ENCODE peak calls at places on chromosome 17, in six cellular contexts. J is H1, W is H9, X is neuronal stem cell, G is mesenchymal stem cell, R is IMR-90. N is an unnamed sample.
A peak's percentile ranks its signal among the peaks of the same experiment; 100 is the strongest.

GRCh38 chr17:81234940-81235821 is 3.7 kb downstream of the TEPSIN start:
- DNase-seq in J (no peak), W (no peak), X (no peak), G (no peak), R (no peak), N (no peak)

GRCh38 chr17:45368661-45369060 is 51.8 kb upstream of the MAP3K14 start:
- DNase-seq in J (no peak), W (no peak), X (no peak), G (peak; percentile 59), R (peak; percentile 92), N (no peak)

GRCh38 chr17:55726440-55726839 is 3.8 kb upstream of the TMEM100 start:
- DNase-seq in J (no peak), W (no peak), X (no peak), G (peak; percentile 54), R (peak; percentile 91), N (no peak)

GRCh38 chr17:26792486-26792885 is 501.4 kb upstream of the WSB1 start:
- DNase-seq in J (no peak), W (no peak), X (peak; percentile 73), G (peak; percentile 33), R (peak; percentile 55), N (peak; percentile 4)

GRCh38 chr17:17067277-17067676 is 25.0 kb downstream of the MPRIP start:
- DNase-seq in J (no peak), W (peak; percentile 22), X (no peak), G (no peak), R (peak; percentile 55), N (peak; percentile 74)

GRCh38 chr17:30969989-30970680 is 704 bp upstream of the RNF135 start:
- DNase-seq in J (peak; percentile 56), W (peak; percentile 60), X (no peak), G (no peak), R (no peak), N (peak; percentile 78)

GRCh38 chr17:41500131-41500911 is 5.1 kb downstream of the KRT13 start:
- DNase-seq in J (no peak), W (peak; percentile 62), X (no peak), G (peak; percentile 38), R (peak; percentile 76), N (no peak)

GRCh38 chr17:33233855-33234228 is 59.3 kb downstream of the ASIC2 start:
- DNase-seq in J (no peak), W (no peak), X (no peak), G (peak; percentile 8), R (no peak), N (no peak)

GRCh38 chr17:15941781-15942180 is 3.1 kb upstream of the ADORA2B start:
- DNase-seq in J (no peak), W (no peak), X (no peak), G (no peak), R (no peak), N (peak; percentile 57)

GRCh38 chr17:68399638-68400403 is 57.5 kb downstream of the WIPI1 start:
- DNase-seq in J (peak; percentile 41), W (peak; percentile 24), X (no peak), G (peak; percentile 96), R (peak; percentile 57), N (no peak)

GRCh38 chr17:40326014-40326831 is 17.2 kb downstream of the RARA start:
- DNase-seq in J (no peak), W (no peak), X (no peak), G (no peak), R (no peak), N (no peak)

GRCh38 chr17:42704495-42705494 is 22.5 kb downstream of the CNTNAP1 start:
- DNase-seq in J (no peak), W (no peak), X (no peak), G (no peak), R (no peak), N (no peak)

GRCh38 chr17:30780343-30780742 is 44.1 kb downstream of the CRLF3 start:
- DNase-seq in J (no peak), W (no peak), X (no peak), G (peak; percentile 8), R (no peak), N (no peak)

GRCh38 chr17:45895304-45895968 is 1.1 kb downstream of the MAPT start:
- DNase-seq in J (peak; percentile 69), W (peak; percentile 59), X (peak; percentile 32), G (peak; percentile 39), R (no peak), N (no peak)

GRCh38 chr17:78351449-78352006 is 8.3 kb downstream of the SOCS3 start:
- DNase-seq in J (peak; percentile 76), W (peak; percentile 95), X (no peak), G (peak; percentile 100), R (peak; percentile 98), N (peak; percentile 90)

GRCh38 chr17:48006936-48007703 is 30.5 kb downstream of the COPZ2 start:
- DNase-seq in J (no peak), W (no peak), X (no peak), G (no peak), R (no peak), N (no peak)

GRCh38 chr17:39110435-39111136 is 40.9 kb downstream of the PLXDC1 start:
- DNase-seq in J (no peak), W (peak; percentile 56), X (no peak), G (no peak), R (no peak), N (no peak)

GRCh38 chr17:79607941-79608728 is 2.7 kb downstream of the RBFOX3 start:
- DNase-seq in J (peak; percentile 83), W (peak; percentile 91), X (peak; percentile 64), G (peak; percentile 15), R (no peak), N (peak; percentile 64)

GRCh38 chr17:75270218-75270965 is 639 bp downstream of the MIF4GD start:
- DNase-seq in J (peak; percentile 81), W (peak; percentile 82), X (peak; percentile 50), G (peak; percentile 86), R (peak; percentile 76), N (peak; percentile 82)

GRCh38 chr17:39095309-39095686 is 56.1 kb downstream of the PLXDC1 start:
- DNase-seq in J (no peak), W (no peak), X (no peak), G (no peak), R (no peak), N (no peak)

DNA sequence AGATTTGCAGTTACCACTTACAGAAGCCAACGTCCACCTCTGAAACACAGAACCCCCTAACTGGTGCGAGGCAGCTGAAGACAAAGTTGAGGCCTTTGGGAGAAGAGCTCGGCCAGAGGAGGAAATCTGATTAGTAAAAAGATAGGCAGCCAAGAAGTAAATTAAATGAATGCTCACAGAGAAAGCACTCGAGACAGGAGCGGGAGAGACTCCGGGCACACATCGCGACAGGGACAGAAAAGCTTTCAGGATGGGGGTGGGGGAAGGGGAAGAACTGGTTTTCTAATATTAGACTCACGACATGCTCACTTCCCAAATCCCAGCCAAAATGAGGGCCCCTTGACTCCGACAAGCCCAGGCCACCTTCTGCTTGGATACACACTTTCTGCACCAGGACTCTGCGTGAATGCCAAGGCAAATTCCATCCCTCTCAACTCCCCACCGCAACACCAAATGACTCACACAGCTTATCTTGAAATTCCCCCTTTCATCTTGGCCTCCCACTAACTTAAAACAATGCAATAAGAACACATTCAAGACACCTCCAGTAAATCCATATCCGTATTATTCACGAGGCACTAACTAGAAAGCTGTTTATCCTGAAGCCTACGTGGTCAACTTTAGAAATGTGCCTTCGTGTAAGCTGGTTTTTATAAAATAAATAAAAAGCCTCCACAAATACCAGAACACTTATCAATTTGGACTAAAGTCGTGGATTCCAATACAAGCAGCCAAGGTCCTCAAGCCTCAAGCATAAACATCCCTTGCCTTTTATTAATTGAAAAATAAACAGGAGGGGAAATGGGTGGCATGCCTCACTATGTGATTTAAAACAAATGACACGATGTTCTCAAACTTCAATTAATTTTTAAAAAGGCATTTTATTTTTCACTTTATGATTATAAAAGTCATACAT is 46.1 kb downstream of the NXN start:
- DNase-seq in J (no peak), W (peak; percentile 71), X (no peak), G (peak; percentile 93), R (peak; percentile 99), N (peak; percentile 34)
- H3K4ac ChIP-seq in J (peak overlapping the region; percentile 45), W (no peak overlapping the region), X (no peak overlapping the region), G (peak overlapping the region; percentile 80), R (peak overlapping the region; percentile 98), N (peak overlapping the region; percentile 94)

GRCh38 chr17:56754523-56755208 is 79.1 kb downstream of the C17orf67 start:
- DNase-seq in J (no peak), W (no peak), X (no peak), G (peak; percentile 83), R (peak; percentile 56), N (no peak)
- H4K91ac ChIP-seq in J (no peak overlapping the region), W (no peak overlapping the region), X (no peak overlapping the region), G (peak overlapping the region; percentile 93), R (peak overlapping the region; percentile 91), N (peak overlapping the region; percentile 98)

GRCh38 chr17:2593846-2594656 is 597 bp downstream of the PAFAH1B1 start:
- DNase-seq in J (peak; percentile 85), W (peak; percentile 87), X (peak; percentile 82), G (peak; percentile 86), R (peak; percentile 61), N (peak; percentile 56)

GRCh38 chr17:2595200-2595599 is 1.7 kb downstream of the PAFAH1B1 start:
- DNase-seq in J (no peak), W (no peak), X (no peak), G (peak; percentile 22), R (no peak), N (no peak)

GRCh38 chr17:2594657-2595085 is 1.2 kb downstream of the PAFAH1B1 start:
- DNase-seq in J (no peak), W (no peak), X (peak; percentile 9), G (no peak), R (no peak), N (no peak)

GRCh38 chr17:2591040-2591640 is 2.3 kb upstream of the PAFAH1B1 start:
- DNase-seq in J (no peak), W (no peak), X (no peak), G (no peak), R (no peak), N (peak; percentile 89)

DNA sequence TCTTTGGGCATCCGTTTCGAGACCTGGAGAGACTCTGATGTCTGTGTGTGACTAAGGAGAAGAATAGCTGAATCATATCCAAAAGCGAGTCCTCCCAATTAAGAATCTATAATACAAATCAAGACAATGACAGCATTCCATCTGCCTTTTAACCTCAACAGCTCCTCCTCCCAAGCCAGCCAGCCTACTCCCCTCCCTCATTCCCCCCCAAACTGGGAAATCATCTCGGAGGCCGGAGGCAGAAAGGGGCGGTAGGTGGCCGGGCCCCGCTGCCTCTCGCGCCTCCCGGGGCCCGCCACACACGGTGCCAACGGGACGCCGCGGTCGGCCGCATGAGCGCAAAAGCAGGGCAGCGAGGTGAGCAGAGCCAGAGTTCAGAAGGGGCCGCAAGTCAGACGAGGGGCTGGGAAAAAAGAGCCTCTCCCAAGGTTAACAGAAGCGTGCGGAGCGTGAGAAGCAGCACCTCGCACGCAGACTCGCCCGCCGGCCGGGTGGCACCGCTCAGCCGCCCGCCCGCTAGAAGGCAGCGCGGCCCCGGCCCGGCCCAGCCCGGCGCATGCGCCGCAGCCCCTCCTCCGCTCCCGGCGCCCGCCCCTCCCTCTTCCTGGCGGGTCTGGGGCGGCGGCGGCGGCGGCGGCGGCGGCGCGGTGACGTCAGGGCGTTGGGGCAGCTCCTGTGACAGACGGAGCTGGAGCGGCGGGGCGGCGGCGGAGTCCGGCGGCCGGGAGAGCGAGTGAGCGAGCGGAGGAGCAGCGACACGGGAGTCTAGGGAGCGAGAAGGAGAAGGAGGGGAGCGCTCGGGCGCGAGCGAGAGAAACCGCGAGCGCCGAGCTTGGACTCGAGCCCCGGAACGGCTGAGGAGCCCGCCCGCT is at the start of gene PAFAH1B1:
- DNase-seq in J (peak; percentile 96), W (peak; percentile 97), X (peak; percentile 94), G (peak; percentile 89), R (peak; percentile 72), N (peak; percentile 90)
- H3K4ac ChIP-seq in J (peak within 1 kb of the TSS; percentile 75), W (peak within 1 kb of the TSS; percentile 78), X (peak within 1 kb of the TSS; percentile 97), G (peak within 1 kb of the TSS; percentile 90), R (peak within 1 kb of the TSS; percentile 89), N (peak within 1 kb of the TSS; percentile 94)

DNA sequence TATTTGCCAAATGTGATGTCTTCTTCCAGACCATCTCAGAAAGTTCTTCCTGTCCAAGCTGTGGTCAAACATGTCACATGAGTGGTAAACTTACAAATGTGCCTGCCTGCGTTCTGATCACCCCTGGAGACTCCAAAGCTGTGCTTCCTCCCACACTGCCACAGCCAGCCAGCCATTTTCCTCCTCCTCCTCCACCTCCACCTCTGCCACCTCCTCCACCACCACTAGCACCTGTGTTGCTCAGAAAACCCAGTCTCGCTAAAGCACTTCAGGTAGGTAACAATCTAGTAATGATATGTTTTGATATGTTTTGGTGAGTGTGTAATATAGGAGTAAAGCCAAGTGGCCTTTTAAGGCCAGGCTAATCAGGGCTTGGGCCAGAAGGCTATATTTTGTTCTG is 16.4 kb upstream of the SMG8 start:
- DNase-seq in J (no peak), W (no peak), X (no peak), G (no peak), R (no peak), N (no peak)
- H4K91ac ChIP-seq in J (no peak overlapping the region), W (no peak overlapping the region), X (no peak overlapping the region), G (no peak overlapping the region), R (no peak overlapping the region), N (no peak overlapping the region)